ENCODE peak calls at places on chromosomes 16 and 17, in five cellular contexts. One of them, this sample, is unnamed.

GRCh38 chr17:12634789-12635414 is 30.8 kb upstream of the MYOCD start:
- DNase-seq in GM12878: no peak
- DNase-seq in K562: peak
- DNase-seq in GM23338: no peak
- DNase-seq in HCT116: no peak
- DNase-seq in this sample: no peak

GRCh38 chr16:71885261-71885650 is 1.3 kb upstream of the ZNF821 start:
- DNase-seq in GM12878: no peak
- DNase-seq in K562: peak
- DNase-seq in GM23338: no peak
- DNase-seq in HCT116: no peak
- DNase-seq in this sample: no peak

GRCh38 chr17:50331085-50331791 is 14.7 kb upstream of the XYLT2 start:
- DNase-seq in GM12878: no peak
- DNase-seq in K562: no peak
- DNase-seq in GM23338: no peak
- DNase-seq in HCT116: no peak
- DNase-seq in this sample: no peak

GRCh38 chr17:42026821-42027539 is 7.1 kb downstream of the NKIRAS2 start:
- DNase-seq in GM12878: no peak
- DNase-seq in K562: no peak
- DNase-seq in GM23338: no peak
- DNase-seq in HCT116: no peak
- DNase-seq in this sample: no peak

GRCh38 chr17:51734462-51734861 is 424.1 kb downstream of the CA10 start:
- DNase-seq in GM12878: no peak
- DNase-seq in K562: no peak
- DNase-seq in GM23338: peak
- DNase-seq in HCT116: peak
- DNase-seq in this sample: no peak

GRCh38 chr17:64572682-64573154 is 65.9 kb downstream of the CEP95 start:
- DNase-seq in GM12878: no peak
- DNase-seq in K562: peak
- DNase-seq in GM23338: no peak
- DNase-seq in HCT116: no peak
- DNase-seq in this sample: no peak

GRCh38 chr16:55469821-55470532 is 9.0 kb upstream of the MMP2 start:
- DNase-seq in GM12878: no peak
- DNase-seq in K562: no peak
- DNase-seq in GM23338: peak
- DNase-seq in HCT116: no peak
- DNase-seq in this sample: no peak

GRCh38 chr17:63490321-63490720 is 13.5 kb downstream of the ACE start:
- DNase-seq in GM12878: no peak
- DNase-seq in K562: no peak
- DNase-seq in GM23338: peak
- DNase-seq in HCT116: no peak
- DNase-seq in this sample: no peak

GRCh38 chr16:73122604-73123386 is 74.9 kb upstream of the ZFHX3 start:
- DNase-seq in GM12878: no peak
- DNase-seq in K562: no peak
- DNase-seq in GM23338: no peak
- DNase-seq in HCT116: no peak
- DNase-seq in this sample: no peak
- TF ChIP-seq REST in GM12878: no peak
- TF ChIP-seq REST in K562: no peak
- TF ChIP-seq REST in GM23338: no peak
- TF ChIP-seq REST in HCT116: no peak
- TF ChIP-seq REST in this sample: no peak

DNA sequence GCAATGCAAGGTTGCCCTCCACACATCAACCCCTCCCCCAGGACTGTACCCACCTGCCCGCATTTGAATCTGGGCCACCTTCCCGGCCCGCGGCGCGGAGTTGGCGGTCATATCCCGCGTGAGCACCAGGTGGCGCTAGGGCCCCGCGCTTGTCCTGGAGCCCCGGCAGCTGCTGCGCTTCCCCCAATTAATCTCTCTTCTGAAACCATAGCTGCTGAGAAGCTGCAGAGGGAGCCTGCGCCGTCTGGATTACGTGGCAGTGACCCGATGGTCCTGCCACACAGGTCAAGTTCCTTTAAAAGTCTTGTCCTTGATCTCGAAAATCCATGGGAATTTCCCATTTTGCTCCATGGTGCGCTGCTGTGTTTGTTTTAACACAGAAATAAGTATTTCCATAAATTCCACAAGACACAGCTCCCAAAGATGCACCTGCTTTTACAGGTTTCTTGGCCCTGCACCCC is 22.0 kb downstream of the COX4I1 start:
- DNase-seq in GM12878: peak
- DNase-seq in K562: peak
- DNase-seq in GM23338: peak
- DNase-seq in HCT116: peak
- DNase-seq in this sample: peak
- TF ChIP-seq REST in GM12878: no peak
- TF ChIP-seq REST in K562: no peak
- TF ChIP-seq REST in GM23338: no peak
- TF ChIP-seq REST in HCT116: no peak
- TF ChIP-seq REST in this sample: no peak

DNA sequence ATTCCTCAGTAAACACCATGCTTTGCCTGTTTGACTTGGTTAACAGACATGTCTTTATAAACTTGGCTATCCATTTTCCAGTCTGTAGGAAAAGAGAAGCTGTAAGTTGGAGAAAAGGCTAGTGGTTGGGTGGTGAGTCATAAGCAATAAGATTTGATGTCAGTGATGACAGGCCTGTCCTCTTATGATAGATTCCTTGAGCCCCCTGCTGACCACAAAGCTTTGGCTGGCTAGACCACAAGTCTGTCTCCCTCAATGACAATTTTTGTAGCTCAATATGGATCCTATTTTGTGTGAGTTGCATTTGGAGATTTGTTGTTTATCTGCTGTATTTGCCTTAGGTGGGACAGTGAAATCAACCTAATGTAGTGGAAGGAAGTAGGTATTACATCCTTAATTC is 67.6 kb downstream of the SIAH1 start:
- DNase-seq in GM12878: no peak
- DNase-seq in K562: peak
- DNase-seq in GM23338: no peak
- DNase-seq in HCT116: peak
- DNase-seq in this sample: peak
- TF ChIP-seq REST in GM12878: no peak
- TF ChIP-seq REST in K562: no peak
- TF ChIP-seq REST in GM23338: no peak
- TF ChIP-seq REST in HCT116: no peak
- TF ChIP-seq REST in this sample: no peak

GRCh38 chr17:32621612-32622312 is 135.0 kb downstream of the CDK5R1 start:
- DNase-seq in GM12878: no peak
- DNase-seq in K562: peak
- DNase-seq in GM23338: peak
- DNase-seq in HCT116: no peak
- DNase-seq in this sample: no peak
- TF ChIP-seq REST in GM12878: no peak
- TF ChIP-seq REST in K562: no peak
- TF ChIP-seq REST in GM23338: no peak
- TF ChIP-seq REST in HCT116: no peak
- TF ChIP-seq REST in this sample: no peak

GRCh38 chr16:52727878-52728277 is 180.9 kb upstream of the TOX3 start:
- DNase-seq in GM12878: no peak
- DNase-seq in K562: no peak
- DNase-seq in GM23338: no peak
- DNase-seq in HCT116: no peak
- DNase-seq in this sample: no peak

GRCh38 chr16:52729731-52730130 is 182.8 kb upstream of the TOX3 start:
- DNase-seq in GM12878: no peak
- DNase-seq in K562: no peak
- DNase-seq in GM23338: peak
- DNase-seq in HCT116: no peak
- DNase-seq in this sample: no peak

GRCh38 chr16:52725461-52725860 is 178.5 kb upstream of the TOX3 start:
- DNase-seq in GM12878: no peak
- DNase-seq in K562: no peak
- DNase-seq in GM23338: no peak
- DNase-seq in HCT116: no peak
- DNase-seq in this sample: no peak

GRCh38 chr16:52721331-52721730 is 174.4 kb upstream of the TOX3 start:
- DNase-seq in GM12878: no peak
- DNase-seq in K562: no peak
- DNase-seq in GM23338: no peak
- DNase-seq in HCT116: no peak
- DNase-seq in this sample: no peak

DNA sequence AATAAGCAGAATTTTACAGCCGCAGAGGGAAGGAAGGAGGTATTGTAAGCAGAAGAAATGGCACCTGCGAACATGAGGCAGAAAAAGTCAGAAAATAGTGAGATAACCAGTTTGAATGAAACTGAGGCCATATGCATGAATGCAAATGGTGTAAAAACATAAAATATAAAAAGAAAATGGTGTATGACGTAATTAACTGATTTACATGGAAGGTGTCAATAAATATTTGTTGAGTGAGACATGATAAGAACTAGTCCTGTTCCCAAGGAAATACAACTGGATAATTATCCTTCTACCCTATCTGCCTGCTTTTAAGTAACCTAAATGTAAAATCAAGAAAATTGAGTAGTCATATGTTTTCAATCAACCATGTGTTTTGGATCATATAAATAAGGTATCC is 178.1 kb upstream of the TOX3 start:
- DNase-seq in GM12878: no peak
- DNase-seq in K562: no peak
- DNase-seq in GM23338: no peak
- DNase-seq in HCT116: no peak
- DNase-seq in this sample: no peak
- TF ChIP-seq REST in GM12878: no peak
- TF ChIP-seq REST in K562: no peak
- TF ChIP-seq REST in GM23338: no peak
- TF ChIP-seq REST in HCT116: no peak
- TF ChIP-seq REST in this sample: no peak

This sample was measured in A549.